ENCODE peak calls at places on chromosomes 13 and 19, in eight cellular contexts. One of them, this sample, is unnamed.

GRCh38 chr13:25732146-25732865 is 319.5 kb downstream of the SHISA2 start:
- DNase-seq in tibial artery: no peak
- DNase-seq in epithelial cell of esophagus: peak
- DNase-seq in stimulated activated CD4-positive, alpha-beta T cell treated with anti-CD3 and anti-CD28 coated beads, Interleukin-2, amount 100 ng/mL, for 48 hours: no peak
- DNase-seq in OCI-LY7: no peak
- DNase-seq in uterus: no peak
- DNase-seq in ACHN: peak
- DNase-seq in IMR-90: peak
- DNase-seq in this sample: no peak

GRCh38 chr13:37194428-37194861 is 89.0 kb upstream of the CSNK1A1L start:
- DNase-seq in tibial artery: no peak
- DNase-seq in epithelial cell of esophagus: peak
- DNase-seq in stimulated activated CD4-positive, alpha-beta T cell treated with anti-CD3 and anti-CD28 coated beads, Interleukin-2, amount 100 ng/mL, for 48 hours: no peak
- DNase-seq in OCI-LY7: no peak
- DNase-seq in uterus: no peak
- DNase-seq in ACHN: no peak
- DNase-seq in IMR-90: peak
- DNase-seq in this sample: no peak

GRCh38 chr19:57314146-57314545 is 6.1 kb upstream of the ZNF543 start:
- DNase-seq in tibial artery: no peak
- DNase-seq in epithelial cell of esophagus: no peak
- DNase-seq in stimulated activated CD4-positive, alpha-beta T cell treated with anti-CD3 and anti-CD28 coated beads, Interleukin-2, amount 100 ng/mL, for 48 hours: no peak
- DNase-seq in OCI-LY7: no peak
- DNase-seq in uterus: no peak
- DNase-seq in ACHN: no peak
- DNase-seq in IMR-90: no peak
- DNase-seq in this sample: no peak

GRCh38 chr19:21709464-21709863 is 57.9 kb downstream of the ZNF100 start:
- DNase-seq in tibial artery: no peak
- DNase-seq in epithelial cell of esophagus: no peak
- DNase-seq in stimulated activated CD4-positive, alpha-beta T cell treated with anti-CD3 and anti-CD28 coated beads, Interleukin-2, amount 100 ng/mL, for 48 hours: no peak
- DNase-seq in OCI-LY7: no peak
- DNase-seq in uterus: no peak
- DNase-seq in ACHN: no peak
- DNase-seq in IMR-90: no peak
- DNase-seq in this sample: no peak

GRCh38 chr19:8517551-8518442 is 3.8 kb upstream of the ZNF414 start:
- DNase-seq in tibial artery: no peak
- DNase-seq in epithelial cell of esophagus: no peak
- DNase-seq in stimulated activated CD4-positive, alpha-beta T cell treated with anti-CD3 and anti-CD28 coated beads, Interleukin-2, amount 100 ng/mL, for 48 hours: no peak
- DNase-seq in OCI-LY7: peak
- DNase-seq in uterus: no peak
- DNase-seq in ACHN: no peak
- DNase-seq in IMR-90: no peak
- DNase-seq in this sample: no peak

GRCh38 chr13:31703780-31704179 is 35.5 kb upstream of the RXFP2 start:
- DNase-seq in tibial artery: no peak
- DNase-seq in epithelial cell of esophagus: no peak
- DNase-seq in stimulated activated CD4-positive, alpha-beta T cell treated with anti-CD3 and anti-CD28 coated beads, Interleukin-2, amount 100 ng/mL, for 48 hours: no peak
- DNase-seq in OCI-LY7: no peak
- DNase-seq in uterus: no peak
- DNase-seq in ACHN: no peak
- DNase-seq in IMR-90: no peak
- DNase-seq in this sample: no peak

GRCh38 chr19:57558525-57558924 is 1.1 kb downstream of the ZNF550 start:
- DNase-seq in tibial artery: no peak
- DNase-seq in epithelial cell of esophagus: peak
- DNase-seq in stimulated activated CD4-positive, alpha-beta T cell treated with anti-CD3 and anti-CD28 coated beads, Interleukin-2, amount 100 ng/mL, for 48 hours: no peak
- DNase-seq in OCI-LY7: no peak
- DNase-seq in uterus: no peak
- DNase-seq in ACHN: no peak
- DNase-seq in IMR-90: peak
- DNase-seq in this sample: peak

GRCh38 chr13:68908879-68909278 is 1198.7 kb upstream of the ATXN8OS start:
- DNase-seq in tibial artery: no peak
- DNase-seq in epithelial cell of esophagus: no peak
- DNase-seq in stimulated activated CD4-positive, alpha-beta T cell treated with anti-CD3 and anti-CD28 coated beads, Interleukin-2, amount 100 ng/mL, for 48 hours: no peak
- DNase-seq in OCI-LY7: no peak
- DNase-seq in uterus: no peak
- DNase-seq in ACHN: no peak
- DNase-seq in IMR-90: no peak
- DNase-seq in this sample: no peak

GRCh38 chr19:12733369-12733896 is 1.1 kb downstream of the TRIR start:
- DNase-seq in tibial artery: no peak
- DNase-seq in epithelial cell of esophagus: peak
- DNase-seq in stimulated activated CD4-positive, alpha-beta T cell treated with anti-CD3 and anti-CD28 coated beads, Interleukin-2, amount 100 ng/mL, for 48 hours: peak
- DNase-seq in OCI-LY7: peak
- DNase-seq in uterus: no peak
- DNase-seq in ACHN: peak
- DNase-seq in IMR-90: peak
- DNase-seq in this sample: peak

GRCh38 chr19:53086949-53087348 is 16.3 kb downstream of the ZNF160 start:
- DNase-seq in tibial artery: no peak
- DNase-seq in epithelial cell of esophagus: peak
- DNase-seq in stimulated activated CD4-positive, alpha-beta T cell treated with anti-CD3 and anti-CD28 coated beads, Interleukin-2, amount 100 ng/mL, for 48 hours: no peak
- DNase-seq in OCI-LY7: no peak
- DNase-seq in uterus: peak
- DNase-seq in ACHN: no peak
- DNase-seq in IMR-90: peak
- DNase-seq in this sample: no peak

GRCh38 chr19:17778621-17779280 is 16.2 kb upstream of the B3GNT3 start:
- DNase-seq in tibial artery: no peak
- DNase-seq in epithelial cell of esophagus: peak
- DNase-seq in stimulated activated CD4-positive, alpha-beta T cell treated with anti-CD3 and anti-CD28 coated beads, Interleukin-2, amount 100 ng/mL, for 48 hours: no peak
- DNase-seq in OCI-LY7: no peak
- DNase-seq in uterus: no peak
- DNase-seq in ACHN: no peak
- DNase-seq in IMR-90: no peak
- DNase-seq in this sample: peak

GRCh38 chr13:41463823-41464602 is 6.7 kb downstream of the RGCC start:
- DNase-seq in tibial artery: no peak
- DNase-seq in epithelial cell of esophagus: no peak
- DNase-seq in stimulated activated CD4-positive, alpha-beta T cell treated with anti-CD3 and anti-CD28 coated beads, Interleukin-2, amount 100 ng/mL, for 48 hours: no peak
- DNase-seq in OCI-LY7: peak
- DNase-seq in uterus: no peak
- DNase-seq in ACHN: no peak
- DNase-seq in IMR-90: no peak
- DNase-seq in this sample: no peak

GRCh38 chr13:25046985-25047660 is 48.8 kb upstream of the PABPC3 start:
- DNase-seq in tibial artery: no peak
- DNase-seq in epithelial cell of esophagus: peak
- DNase-seq in stimulated activated CD4-positive, alpha-beta T cell treated with anti-CD3 and anti-CD28 coated beads, Interleukin-2, amount 100 ng/mL, for 48 hours: no peak
- DNase-seq in OCI-LY7: no peak
- DNase-seq in uterus: no peak
- DNase-seq in ACHN: peak
- DNase-seq in IMR-90: peak
- DNase-seq in this sample: peak

This sample was measured in AG08396.